ENCODE peak calls at places on chromosomes 2 and 18, in five cellular contexts. F, A, J, Z and R are unnamed samples.

GRCh38 chr2:214575030-214575949 is 164.4 kb downstream of the VWC2L start:
- DNase-seq in F (no peak), A (no peak), J (no peak), Z (no peak), R (no peak)

GRCh38 chr18:37270046-37270665 is 295.4 kb downstream of the CELF4 start:
- DNase-seq in F (peak), A (no peak), J (peak), Z (peak), R (peak)

GRCh38 chr18:59876310-59876626 is 23.5 kb upstream of the PMAIP1 start:
- DNase-seq in F (no peak), A (peak), J (no peak), Z (no peak), R (no peak)

GRCh38 chr18:34866310-34866709 is 156.2 kb downstream of the DTNA start:
- DNase-seq in F (no peak), A (no peak), J (no peak), Z (no peak), R (no peak)

GRCh38 chr2:10231551-10232085 is 71.1 kb upstream of the HPCAL1 start:
- DNase-seq in F (no peak), A (no peak), J (no peak), Z (peak), R (no peak)

GRCh38 chr18:8835556-8835955 is 130.2 kb downstream of the MTCL1 start:
- DNase-seq in F (no peak), A (no peak), J (no peak), Z (no peak), R (no peak)

GRCh38 chr2:5781679-5782078 is 89.5 kb downstream of the SOX11 start:
- DNase-seq in F (no peak), A (no peak), J (no peak), Z (peak), R (peak)

GRCh38 chr18:54717673-54718435 is 110.4 kb upstream of the RAB27B start:
- DNase-seq in F (peak), A (peak), J (no peak), Z (peak), R (peak)

GRCh38 chr2:233208382-233209116 is 42.9 kb upstream of the ATG16L1 start:
- DNase-seq in F (no peak), A (no peak), J (peak), Z (no peak), R (no peak)

GRCh38 chr18:57337890-57338289 is 14.5 kb upstream of the ST8SIA3 start:
- DNase-seq in F (no peak), A (no peak), J (no peak), Z (no peak), R (no peak)

GRCh38 chr18:45449761-45450227 is 165.5 kb upstream of the SLC14A2 start:
- DNase-seq in F (no peak), A (no peak), J (no peak), Z (no peak), R (no peak)

GRCh38 chr2:171810409-171810993 is 83.5 kb downstream of the SLC25A12 start:
- DNase-seq in F (no peak), A (no peak), J (no peak), Z (no peak), R (no peak)

GRCh38 chr2:171814174-171814573 is 79.9 kb downstream of the SLC25A12 start:
- DNase-seq in F (no peak), A (no peak), J (no peak), Z (no peak), R (no peak)

GRCh38 chr2:171813126-171813525 is 80.9 kb downstream of the SLC25A12 start:
- DNase-seq in F (no peak), A (no peak), J (no peak), Z (no peak), R (no peak)

GRCh38 chr2:171813729-171814128 is 80.3 kb downstream of the SLC25A12 start:
- DNase-seq in F (no peak), A (no peak), J (no peak), Z (no peak), R (no peak)

GRCh38 chr2:171811229-171811628 is 82.8 kb downstream of the SLC25A12 start:
- DNase-seq in F (no peak), A (no peak), J (peak), Z (no peak), R (peak)
- TF ChIP-seq CREB1 in F (no peak), A (no peak), J (no peak), Z (no peak), R (no peak)

GRCh38 chr2:99086385-99086784 is 55.1 kb upstream of the C2orf15 start:
- DNase-seq in F (no peak), A (no peak), J (no peak), Z (no peak), R (no peak)
- TF ChIP-seq CREB1 in F (no peak), A (no peak), J (no peak), Z (no peak), R (no peak)

GRCh38 chr2:173806761-173807160 is 158.4 kb downstream of the SP3 start:
- DNase-seq in F (peak), A (no peak), J (no peak), Z (no peak), R (no peak)

GRCh38 chr2:173803344-173803893 is 161.8 kb downstream of the SP3 start:
- DNase-seq in F (peak), A (no peak), J (no peak), Z (no peak), R (no peak)

GRCh38 chr2:173797586-173798263 is 167.4 kb downstream of the SP3 start:
- DNase-seq in F (no peak), A (no peak), J (no peak), Z (no peak), R (peak)

DNA sequence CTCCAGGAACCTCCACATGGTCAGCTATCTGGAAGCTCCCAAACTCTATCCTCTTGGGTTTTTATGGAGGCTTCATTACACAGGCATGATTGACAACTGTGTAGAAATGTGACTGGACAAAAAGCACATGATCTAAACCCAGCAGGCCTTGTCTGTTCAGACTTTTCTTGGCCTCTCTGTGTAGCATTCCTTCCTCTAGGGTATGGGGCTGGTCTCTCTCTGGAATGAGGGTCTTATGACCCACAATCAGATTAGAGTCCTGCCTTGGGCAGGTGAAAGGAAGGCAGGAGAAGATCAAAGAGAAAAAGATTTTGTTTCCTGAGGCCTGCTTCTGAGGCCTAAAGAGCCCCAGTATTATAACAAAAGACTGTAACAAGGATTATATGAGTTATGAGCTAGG is 162.7 kb downstream of the SP3 start:
- DNase-seq in F (no peak), A (no peak), J (no peak), Z (no peak), R (no peak)
- TF ChIP-seq CREB1 in F (no peak), A (no peak), J (no peak), Z (no peak), R (no peak)

GRCh38 chr2:86019121-86019520 is 86.6 kb downstream of the POLR1A start:
- DNase-seq in F (no peak), A (no peak), J (no peak), Z (no peak), R (no peak)

GRCh38 chr2:86022661-86023365 is 82.9 kb downstream of the POLR1A start:
- DNase-seq in F (no peak), A (peak), J (no peak), Z (no peak), R (no peak)

GRCh38 chr2:86023366-86023712 is 82.3 kb downstream of the POLR1A start:
- DNase-seq in F (no peak), A (no peak), J (no peak), Z (no peak), R (no peak)

GRCh38 chr2:86020984-86021383 is 84.7 kb downstream of the POLR1A start:
- DNase-seq in F (no peak), A (no peak), J (no peak), Z (no peak), R (no peak)

GRCh38 chr2:86021396-86022378 is 84.0 kb downstream of the POLR1A start:
- DNase-seq in F (no peak), A (no peak), J (no peak), Z (no peak), R (peak)
- TF ChIP-seq CREB1 in F (no peak), A (no peak), J (no peak), Z (no peak), R (no peak)

GRCh38 chr2:218569038-218569431 is 396 bp downstream of the CNOT9 start:
- DNase-seq in F (no peak), A (no peak), J (peak), Z (peak), R (peak)
- TF ChIP-seq CREB1 in F (no peak), A (no peak), J (peak), Z (no peak), R (no peak)

DNA sequence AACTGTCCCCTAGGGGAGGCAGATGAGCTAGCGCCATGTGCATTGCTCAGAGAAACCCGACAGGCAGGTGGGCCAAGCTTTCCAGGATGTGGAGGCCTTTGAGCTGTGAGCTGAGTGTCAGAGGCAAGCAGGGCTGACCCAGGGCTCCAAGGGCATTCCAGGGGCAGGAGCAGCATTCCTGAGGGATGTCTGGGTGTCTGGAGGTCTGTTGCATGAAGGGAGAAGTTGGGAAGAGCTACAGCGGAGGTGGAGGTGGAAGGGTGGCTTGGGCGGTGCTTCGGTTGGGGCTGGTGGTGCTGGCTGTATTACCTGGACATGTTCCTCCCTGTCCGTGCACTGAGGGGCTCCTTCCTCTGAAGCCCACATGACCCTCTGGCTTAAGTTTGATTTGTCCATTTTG is 102.8 kb downstream of the RNF144A start:
- DNase-seq in F (no peak), A (no peak), J (no peak), Z (no peak), R (no peak)
- TF ChIP-seq CREB1 in F (no peak), A (no peak), J (no peak), Z (no peak), R (no peak)

GRCh38 chr2:173851256-173851655 is 113.9 kb downstream of the SP3 start:
- DNase-seq in F (no peak), A (no peak), J (no peak), Z (no peak), R (no peak)
- TF ChIP-seq CREB1 in F (no peak), A (no peak), J (no peak), Z (no peak), R (no peak)